ENCODE peak calls at places on chromosomes 7 and 10, in nine cellular contexts. N, D, P, T, A, L, U, I and S are unnamed samples.

GRCh38 chr10:92757066-92757716 is 67.4 kb downstream of the HHEX start:
- DNase-seq in A (peak; percentile 67), L (peak; percentile 82), I (no peak), P (peak; percentile 77), U (peak; percentile 79), D (no peak), T (peak; percentile 30), N (peak; percentile 81), S (peak; percentile 75)

GRCh38 chr7:6205921-6206660 is 66.3 kb downstream of the CYTH3 start:
- DNase-seq in L (peak; percentile 44), D (no peak), N (peak; percentile 54), I (no peak), U (no peak), A (no peak), P (no peak), T (no peak), S (no peak)

GRCh38 chr10:6987536-6987945 is 407.5 kb upstream of the PRKCQ start:
- DNase-seq in T (no peak), A (no peak), U (no peak), I (no peak), D (no peak), L (no peak), P (no peak), N (no peak), S (no peak)

GRCh38 chr7:41916450-41916927 is 213.6 kb upstream of the INHBA start:
- DNase-seq in N (peak; percentile 96), P (peak; percentile 31), T (no peak), A (no peak), L (peak; percentile 99), I (no peak), U (no peak), D (no peak), S (no peak)

GRCh38 chr10:34183397-34183796 is 631.7 kb downstream of the PARD3 start:
- DNase-seq in A (no peak), T (no peak), L (no peak), I (no peak), P (no peak), U (no peak), D (no peak), N (no peak), S (no peak)

GRCh38 chr7:29884399-29885272 is 78.3 kb downstream of the WIPF3 start:
- DNase-seq in D (no peak), T (peak; percentile 45), I (no peak), A (no peak), U (no peak), N (no peak), P (peak; percentile 26), L (no peak), S (no peak)

GRCh38 chr7:83001362-83002040 is 161.2 kb downstream of the PCLO start:
- DNase-seq in D (no peak), U (no peak), T (no peak), P (no peak), A (no peak), N (peak; percentile 34), L (no peak), I (no peak), S (no peak)

GRCh38 chr10:60384006-60384405 is 5.7 kb downstream of the ANK3 start:
- DNase-seq in A (no peak), U (no peak), D (no peak), L (peak; percentile 35), N (peak; percentile 34), T (no peak), I (no peak), P (no peak), S (no peak)

GRCh38 chr7:47477191-47478016 is 104.5 kb downstream of the TNS3 start:
- DNase-seq in N (no peak), I (no peak), A (no peak), T (no peak), L (no peak), P (no peak), D (no peak), U (no peak), S (no peak)
- H3K4me3 ChIP-seq in N (no peak overlapping the region), I (no peak overlapping the region), A (no peak overlapping the region), T (no peak overlapping the region), L (no peak overlapping the region), P (no peak overlapping the region), D (no peak overlapping the region), U (no peak overlapping the region), S (no peak overlapping the region)

DNA sequence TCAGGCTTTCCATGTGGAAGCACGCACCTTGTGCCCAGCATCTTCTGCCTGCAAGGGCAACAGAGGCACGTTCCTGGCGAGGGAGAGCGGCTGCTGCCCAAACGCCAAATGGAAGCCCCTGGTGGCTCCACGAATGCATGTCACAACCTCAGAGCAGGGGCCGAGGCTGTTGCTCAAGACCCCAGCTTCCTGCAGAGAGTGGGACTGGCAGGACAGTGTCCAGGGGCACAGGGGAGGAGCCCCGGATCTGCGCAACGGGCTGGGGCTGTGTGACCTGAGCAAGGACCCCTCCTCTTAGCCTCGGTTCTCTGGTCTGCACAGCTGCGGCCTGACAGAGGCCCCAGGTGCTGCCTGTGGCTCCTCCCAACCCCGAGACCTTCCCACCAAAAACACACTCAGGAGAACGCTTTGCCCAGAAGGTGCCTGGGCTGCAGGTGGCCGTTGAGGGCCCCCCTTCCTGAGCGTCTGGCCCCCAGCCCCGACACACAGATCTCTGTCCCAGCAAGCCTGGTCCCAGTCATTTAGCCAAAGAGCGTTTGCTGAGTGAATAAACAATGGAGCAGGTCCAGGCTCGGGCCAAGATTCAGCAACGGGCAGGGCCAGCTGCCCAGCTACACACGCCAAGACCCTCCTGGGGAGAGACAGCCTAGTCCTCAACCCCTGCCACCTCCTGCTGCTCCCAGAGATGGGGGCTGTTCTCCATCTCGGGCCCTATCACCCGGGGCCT is 1.2 kb downstream of the MICALL2 start:
- DNase-seq in A (no peak), U (no peak), L (no peak), N (peak; percentile 32), P (no peak), T (no peak), D (no peak), I (no peak), S (no peak)
- H3K4me3 ChIP-seq in A (peak overlapping the region; percentile 74), U (peak overlapping the region; percentile 95), L (peak overlapping the region; percentile 79), N (peak overlapping the region; percentile 89), P (peak overlapping the region; percentile 38), T (peak overlapping the region; percentile 72), D (no peak overlapping the region), I (peak overlapping the region; percentile 90), S (no peak overlapping the region)

GRCh38 chr7:130139193-130139950 is 65.8 kb downstream of the TMEM209 start:
- DNase-seq in T (no peak), N (no peak), U (no peak), I (no peak), L (no peak), P (no peak), D (no peak), A (no peak), S (no peak)

GRCh38 chr7:130141858-130142653 is 63.1 kb downstream of the TMEM209 start:
- DNase-seq in L (no peak), I (no peak), P (no peak), A (no peak), D (no peak), U (no peak), N (no peak), T (no peak), S (no peak)

GRCh38 chr7:130142654-130143333 is 62.4 kb downstream of the TMEM209 start:
- DNase-seq in P (no peak), N (no peak), U (no peak), T (no peak), L (no peak), D (no peak), I (no peak), A (no peak), S (no peak)

GRCh38 chr7:130141161-130141857 is 63.9 kb downstream of the TMEM209 start:
- DNase-seq in L (peak; percentile 73), U (peak; percentile 54), N (peak; percentile 86), A (peak; percentile 42), D (peak; percentile 52), I (peak; percentile 47), T (peak; percentile 81), P (peak; percentile 84), S (no peak)

DNA sequence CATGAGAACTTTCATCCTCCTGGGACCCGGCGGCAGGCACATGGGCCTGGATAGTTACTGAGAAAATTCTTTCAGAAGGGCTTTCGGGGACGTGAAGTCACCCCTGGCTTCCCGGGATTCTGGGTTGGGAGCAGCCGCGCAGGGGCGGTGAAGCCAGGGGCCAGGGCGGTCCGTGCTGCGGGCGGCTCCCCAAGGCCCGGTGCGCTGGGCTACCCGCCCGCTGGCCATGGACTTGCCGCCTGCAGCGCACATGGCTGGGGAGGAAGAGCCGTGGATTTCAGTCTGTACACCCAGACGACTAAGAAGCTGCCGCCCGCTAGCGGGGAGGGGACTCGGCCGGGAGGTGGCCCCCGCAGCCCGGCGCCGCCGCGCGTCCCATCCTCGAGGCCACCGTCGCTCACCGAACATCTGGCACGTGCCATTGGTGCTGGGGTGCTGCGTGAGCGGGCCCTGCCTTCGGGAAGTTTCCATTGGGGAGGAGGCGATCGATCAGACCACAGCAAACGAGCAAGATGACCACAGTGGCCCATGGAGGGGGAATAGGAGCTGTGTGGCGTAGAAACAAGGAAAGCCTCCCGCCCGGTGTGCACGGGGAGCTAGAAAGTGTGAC is 64.5 kb downstream of the TMEM209 start:
- DNase-seq in P (no peak), A (no peak), U (no peak), N (no peak), I (no peak), T (no peak), D (no peak), L (no peak), S (no peak)
- H3K4me3 ChIP-seq in P (peak overlapping the region; percentile 40), A (peak overlapping the region; percentile 55), U (peak overlapping the region; percentile 72), N (no peak overlapping the region), I (peak overlapping the region; percentile 55), T (peak overlapping the region; percentile 18), D (peak overlapping the region; percentile 62), L (no peak overlapping the region), S (peak overlapping the region; percentile 49)

GRCh38 chr10:77888356-77888703 is 38.2 kb downstream of the DLG5 start:
- DNase-seq in T (no peak), U (no peak), A (no peak), L (no peak), I (no peak), N (peak; percentile 66), P (no peak), D (no peak), S (no peak)

GRCh38 chr10:77886795-77887355 is 39.7 kb downstream of the DLG5 start:
- DNase-seq in D (no peak), A (no peak), L (no peak), T (no peak), N (no peak), I (no peak), U (no peak), P (no peak), S (no peak)

GRCh38 chr10:77890097-77890496 is 36.5 kb downstream of the DLG5 start:
- DNase-seq in T (no peak), A (no peak), P (no peak), U (no peak), I (no peak), L (no peak), N (no peak), D (no peak), S (no peak)

GRCh38 chr10:77889277-77889903 is 37.2 kb downstream of the DLG5 start:
- DNase-seq in T (peak; percentile 87), P (no peak), U (no peak), A (no peak), N (peak; percentile 40), I (no peak), L (no peak), D (no peak), S (no peak)

DNA sequence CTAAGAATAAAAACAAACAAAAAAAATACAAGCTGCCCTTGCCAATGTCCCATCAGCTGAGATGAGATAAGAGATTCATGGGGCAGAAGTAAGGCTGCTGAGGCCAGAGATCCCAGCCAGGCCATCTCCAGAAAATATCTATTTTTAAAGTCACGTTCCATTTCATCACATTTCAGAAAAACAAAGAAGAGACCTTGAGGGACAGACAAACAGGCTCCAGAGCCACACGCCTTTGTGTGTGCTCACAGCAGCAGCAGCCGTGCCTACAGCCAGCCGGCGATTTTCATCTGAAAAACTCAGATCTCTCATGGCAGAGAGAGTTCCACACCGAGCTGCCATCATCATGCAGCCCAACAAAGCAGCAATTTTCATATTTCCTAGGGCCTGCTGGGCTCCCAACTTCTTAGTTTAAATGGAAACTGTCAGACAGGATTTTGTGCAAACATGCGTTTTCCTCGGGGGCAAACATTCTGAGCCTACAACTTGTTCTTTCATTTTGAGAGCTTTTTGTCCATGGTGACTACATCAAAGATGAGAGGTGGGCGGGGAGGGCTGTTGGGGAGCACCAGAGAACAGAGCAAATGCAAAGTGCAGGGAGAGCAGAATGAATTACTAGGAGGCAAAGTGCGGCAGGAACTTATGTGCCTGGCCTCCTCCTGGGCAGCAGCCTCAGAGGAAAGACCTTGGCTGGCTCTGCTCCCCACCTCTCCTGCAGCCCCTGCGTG is 38.8 kb downstream of the DLG5 start:
- DNase-seq in U (no peak), D (no peak), P (no peak), I (no peak), T (no peak), N (peak; percentile 40), A (no peak), L (no peak), S (no peak)
- H3K4me3 ChIP-seq in U (peak overlapping the region; percentile 35), D (no peak overlapping the region), P (peak overlapping the region; percentile 3), I (no peak overlapping the region), T (no peak overlapping the region), N (peak overlapping the region; percentile 45), A (peak overlapping the region; percentile 31), L (peak overlapping the region; percentile 18), S (no peak overlapping the region)